ENCODE peak calls at places on chromosomes 12 and 14, in seven cellular contexts. One of them, this sample, is unnamed.

GRCh38 chr12:104519190-104519857 is 62.6 kb downstream of the CHST11 start:
- DNase-seq in AG04449: no peak
- DNase-seq in right cardiac atrium: no peak
- DNase-seq in AG10803: peak
- DNase-seq in astrocyte of the spinal cord: no peak
- DNase-seq in foreskin fibroblast: no peak
- DNase-seq in cardiac fibroblast: no peak
- DNase-seq in this sample: no peak

GRCh38 chr12:54424232-54424631 is 5.2 kb upstream of the ITGA5 start:
- DNase-seq in AG04449: no peak
- DNase-seq in right cardiac atrium: peak
- DNase-seq in AG10803: no peak
- DNase-seq in astrocyte of the spinal cord: no peak
- DNase-seq in foreskin fibroblast: peak
- DNase-seq in cardiac fibroblast: no peak
- DNase-seq in this sample: no peak

GRCh38 chr14:39988939-39989338 is 556.7 kb upstream of the FBXO33 start:
- DNase-seq in AG04449: no peak
- DNase-seq in right cardiac atrium: no peak
- DNase-seq in AG10803: no peak
- DNase-seq in astrocyte of the spinal cord: peak
- DNase-seq in foreskin fibroblast: peak
- DNase-seq in cardiac fibroblast: peak
- DNase-seq in this sample: no peak

GRCh38 chr12:132386926-132387497 is 57.6 kb upstream of the GALNT9 start:
- DNase-seq in AG04449: no peak
- DNase-seq in right cardiac atrium: peak
- DNase-seq in AG10803: no peak
- DNase-seq in astrocyte of the spinal cord: no peak
- DNase-seq in foreskin fibroblast: no peak
- DNase-seq in cardiac fibroblast: no peak
- DNase-seq in this sample: no peak

GRCh38 chr12:55965240-55965639 is 602 bp downstream of the PMEL start:
- DNase-seq in AG04449: no peak
- DNase-seq in right cardiac atrium: no peak
- DNase-seq in AG10803: no peak
- DNase-seq in astrocyte of the spinal cord: no peak
- DNase-seq in foreskin fibroblast: no peak
- DNase-seq in cardiac fibroblast: no peak
- DNase-seq in this sample: no peak

GRCh38 chr14:56474419-56475022 is 105.1 kb upstream of the TMEM260 start:
- DNase-seq in AG04449: no peak
- DNase-seq in right cardiac atrium: no peak
- DNase-seq in AG10803: peak
- DNase-seq in astrocyte of the spinal cord: peak
- DNase-seq in foreskin fibroblast: peak
- DNase-seq in cardiac fibroblast: peak
- DNase-seq in this sample: no peak

GRCh38 chr12:78035913-78036658 is 205.4 kb downstream of the NAV3 start:
- DNase-seq in AG04449: no peak
- DNase-seq in right cardiac atrium: peak
- DNase-seq in AG10803: peak
- DNase-seq in astrocyte of the spinal cord: peak
- DNase-seq in foreskin fibroblast: peak
- DNase-seq in cardiac fibroblast: peak
- DNase-seq in this sample: peak

GRCh38 chr12:27493260-27493935 is 30.6 kb upstream of the PPFIBP1 start:
- DNase-seq in AG04449: no peak
- DNase-seq in right cardiac atrium: no peak
- DNase-seq in AG10803: no peak
- DNase-seq in astrocyte of the spinal cord: no peak
- DNase-seq in foreskin fibroblast: peak
- DNase-seq in cardiac fibroblast: no peak
- DNase-seq in this sample: no peak

GRCh38 chr12:13609874-13610273 is 371.5 kb downstream of the GRIN2B start:
- DNase-seq in AG04449: no peak
- DNase-seq in right cardiac atrium: no peak
- DNase-seq in AG10803: no peak
- DNase-seq in astrocyte of the spinal cord: no peak
- DNase-seq in foreskin fibroblast: no peak
- DNase-seq in cardiac fibroblast: no peak
- DNase-seq in this sample: no peak

DNA sequence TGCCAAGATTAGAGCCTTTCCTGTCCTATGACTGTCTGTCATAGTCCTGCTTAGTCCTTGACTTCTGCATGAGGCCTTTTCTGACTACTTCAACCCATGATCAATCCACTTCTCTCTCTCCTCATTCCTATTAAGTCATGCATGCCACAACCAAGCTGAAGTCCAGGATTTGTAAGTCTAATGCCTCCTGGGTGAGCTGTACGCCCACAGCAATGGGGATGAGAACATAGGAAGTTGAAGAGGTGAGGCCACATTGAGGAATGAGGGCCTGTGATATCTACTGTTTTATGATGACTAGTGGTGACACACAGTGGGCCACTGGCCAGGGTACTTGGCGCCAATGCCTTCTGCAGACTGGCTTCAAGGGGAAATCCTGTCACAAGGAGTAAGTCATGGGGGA is 994.1 kb upstream of the TMEM132C start:
- DNase-seq in AG04449: peak
- DNase-seq in right cardiac atrium: no peak
- DNase-seq in AG10803: peak
- DNase-seq in astrocyte of the spinal cord: peak
- DNase-seq in foreskin fibroblast: peak
- DNase-seq in cardiac fibroblast: peak
- DNase-seq in this sample: no peak
- H3K4me3 ChIP-seq in AG04449: no peak
- H3K4me3 ChIP-seq in right cardiac atrium: no peak
- H3K4me3 ChIP-seq in AG10803: no peak
- H3K4me3 ChIP-seq in astrocyte of the spinal cord: no peak
- H3K4me3 ChIP-seq in foreskin fibroblast: no peak
- H3K4me3 ChIP-seq in cardiac fibroblast: no peak
- H3K4me3 ChIP-seq in this sample: no peak

GRCh38 chr14:88323520-88324199 is 591 bp upstream of the KCNK10 start:
- DNase-seq in AG04449: no peak
- DNase-seq in right cardiac atrium: no peak
- DNase-seq in AG10803: peak
- DNase-seq in astrocyte of the spinal cord: no peak
- DNase-seq in foreskin fibroblast: peak
- DNase-seq in cardiac fibroblast: peak
- DNase-seq in this sample: peak

GRCh38 chr14:88325883-88326282 is 2.8 kb upstream of the KCNK10 start:
- DNase-seq in AG04449: no peak
- DNase-seq in right cardiac atrium: no peak
- DNase-seq in AG10803: no peak
- DNase-seq in astrocyte of the spinal cord: no peak
- DNase-seq in foreskin fibroblast: no peak
- DNase-seq in cardiac fibroblast: no peak
- DNase-seq in this sample: no peak

GRCh38 chr14:88323086-88323519 is at the start of gene KCNK10:
- DNase-seq in AG04449: no peak
- DNase-seq in right cardiac atrium: no peak
- DNase-seq in AG10803: no peak
- DNase-seq in astrocyte of the spinal cord: peak
- DNase-seq in foreskin fibroblast: peak
- DNase-seq in cardiac fibroblast: peak
- DNase-seq in this sample: no peak

GRCh38 chr14:88327497-88327896 is 4.4 kb upstream of the KCNK10 start:
- DNase-seq in AG04449: no peak
- DNase-seq in right cardiac atrium: no peak
- DNase-seq in AG10803: no peak
- DNase-seq in astrocyte of the spinal cord: no peak
- DNase-seq in foreskin fibroblast: no peak
- DNase-seq in cardiac fibroblast: no peak
- DNase-seq in this sample: no peak

DNA sequence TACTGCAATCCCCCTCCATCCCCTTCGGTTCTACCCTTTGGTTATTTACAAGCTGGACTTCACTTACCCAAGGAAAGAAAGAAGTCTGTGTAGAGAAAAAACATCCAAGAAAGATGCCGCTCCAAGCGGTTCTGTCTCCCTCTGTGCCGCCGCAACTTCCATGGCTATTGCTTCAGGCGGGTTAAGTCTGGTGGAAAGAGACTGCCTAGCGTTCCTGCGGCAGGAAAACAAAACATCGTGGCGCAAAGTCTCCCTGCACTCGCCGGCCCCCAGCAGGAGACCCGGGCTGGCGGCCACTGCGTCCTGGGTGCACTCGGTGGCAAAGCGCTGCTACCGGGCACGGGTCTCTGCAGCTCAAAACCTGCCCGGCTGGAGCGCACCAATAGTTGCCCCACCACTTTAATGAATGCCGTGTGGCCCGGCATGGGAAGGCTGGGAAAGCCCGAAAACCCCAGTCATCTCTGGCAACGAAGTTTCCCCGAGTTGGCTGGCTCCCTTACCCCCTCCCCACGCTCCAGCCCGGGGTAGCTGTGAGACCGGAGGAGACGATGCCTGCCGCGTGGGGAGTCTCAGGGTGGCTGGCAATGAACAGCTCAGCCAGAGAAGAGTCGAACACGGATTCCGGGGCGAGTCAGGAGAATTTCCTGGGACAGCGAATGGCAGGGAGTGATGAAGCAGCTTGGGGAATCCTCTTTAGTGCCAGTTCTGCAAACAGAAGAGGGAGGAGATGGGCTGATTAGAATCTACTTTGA is 3.5 kb upstream of the KCNK10 start:
- DNase-seq in AG04449: no peak
- DNase-seq in right cardiac atrium: no peak
- DNase-seq in AG10803: no peak
- DNase-seq in astrocyte of the spinal cord: no peak
- DNase-seq in foreskin fibroblast: peak
- DNase-seq in cardiac fibroblast: no peak
- DNase-seq in this sample: no peak
- H3K4me3 ChIP-seq in AG04449: no peak
- H3K4me3 ChIP-seq in right cardiac atrium: no peak
- H3K4me3 ChIP-seq in AG10803: no peak
- H3K4me3 ChIP-seq in astrocyte of the spinal cord: no peak
- H3K4me3 ChIP-seq in foreskin fibroblast: no peak
- H3K4me3 ChIP-seq in cardiac fibroblast: no peak
- H3K4me3 ChIP-seq in this sample: no peak

GRCh38 chr14:100423421-100424010 is 100.4 kb downstream of the SLC25A47 start:
- DNase-seq in AG04449: no peak
- DNase-seq in right cardiac atrium: no peak
- DNase-seq in AG10803: no peak
- DNase-seq in astrocyte of the spinal cord: no peak
- DNase-seq in foreskin fibroblast: no peak
- DNase-seq in cardiac fibroblast: no peak
- DNase-seq in this sample: no peak

GRCh38 chr14:100426331-100426730 is 103.2 kb downstream of the SLC25A47 start:
- DNase-seq in AG04449: no peak
- DNase-seq in right cardiac atrium: no peak
- DNase-seq in AG10803: no peak
- DNase-seq in astrocyte of the spinal cord: no peak
- DNase-seq in foreskin fibroblast: no peak
- DNase-seq in cardiac fibroblast: no peak
- DNase-seq in this sample: no peak

GRCh38 chr14:100422556-100423420 is 99.6 kb downstream of the SLC25A47 start:
- DNase-seq in AG04449: no peak
- DNase-seq in right cardiac atrium: no peak
- DNase-seq in AG10803: peak
- DNase-seq in astrocyte of the spinal cord: peak
- DNase-seq in foreskin fibroblast: peak
- DNase-seq in cardiac fibroblast: no peak
- DNase-seq in this sample: no peak

GRCh38 chr14:100425454-100425814 is 102.3 kb downstream of the SLC25A47 start:
- DNase-seq in AG04449: no peak
- DNase-seq in right cardiac atrium: no peak
- DNase-seq in AG10803: no peak
- DNase-seq in astrocyte of the spinal cord: no peak
- DNase-seq in foreskin fibroblast: no peak
- DNase-seq in cardiac fibroblast: no peak
- DNase-seq in this sample: no peak

GRCh38 chr14:100424504-100425453 is 101.6 kb downstream of the SLC25A47 start:
- DNase-seq in AG04449: no peak
- DNase-seq in right cardiac atrium: no peak
- DNase-seq in AG10803: no peak
- DNase-seq in astrocyte of the spinal cord: no peak
- DNase-seq in foreskin fibroblast: no peak
- DNase-seq in cardiac fibroblast: no peak
- DNase-seq in this sample: no peak
- H3K4me3 ChIP-seq in AG04449: no peak
- H3K4me3 ChIP-seq in right cardiac atrium: no peak
- H3K4me3 ChIP-seq in AG10803: no peak
- H3K4me3 ChIP-seq in astrocyte of the spinal cord: no peak
- H3K4me3 ChIP-seq in foreskin fibroblast: no peak
- H3K4me3 ChIP-seq in cardiac fibroblast: no peak
- H3K4me3 ChIP-seq in this sample: no peak

GRCh38 chr14:22097072-22097471 is 423.5 kb upstream of the OR4E1 start:
- DNase-seq in AG04449: no peak
- DNase-seq in right cardiac atrium: no peak
- DNase-seq in AG10803: no peak
- DNase-seq in astrocyte of the spinal cord: no peak
- DNase-seq in foreskin fibroblast: no peak
- DNase-seq in cardiac fibroblast: no peak
- DNase-seq in this sample: no peak

GRCh38 chr14:22098435-22098834 is 424.8 kb upstream of the OR4E1 start:
- DNase-seq in AG04449: no peak
- DNase-seq in right cardiac atrium: no peak
- DNase-seq in AG10803: no peak
- DNase-seq in astrocyte of the spinal cord: no peak
- DNase-seq in foreskin fibroblast: no peak
- DNase-seq in cardiac fibroblast: no peak
- DNase-seq in this sample: no peak

GRCh38 chr14:22095845-22096510 is 422.4 kb upstream of the OR4E1 start:
- DNase-seq in AG04449: no peak
- DNase-seq in right cardiac atrium: no peak
- DNase-seq in AG10803: no peak
- DNase-seq in astrocyte of the spinal cord: no peak
- DNase-seq in foreskin fibroblast: no peak
- DNase-seq in cardiac fibroblast: no peak
- DNase-seq in this sample: no peak

GRCh38 chr14:22097606-22098292 is 424.1 kb upstream of the OR4E1 start:
- DNase-seq in AG04449: no peak
- DNase-seq in right cardiac atrium: no peak
- DNase-seq in AG10803: no peak
- DNase-seq in astrocyte of the spinal cord: no peak
- DNase-seq in foreskin fibroblast: no peak
- DNase-seq in cardiac fibroblast: no peak
- DNase-seq in this sample: no peak

DNA sequence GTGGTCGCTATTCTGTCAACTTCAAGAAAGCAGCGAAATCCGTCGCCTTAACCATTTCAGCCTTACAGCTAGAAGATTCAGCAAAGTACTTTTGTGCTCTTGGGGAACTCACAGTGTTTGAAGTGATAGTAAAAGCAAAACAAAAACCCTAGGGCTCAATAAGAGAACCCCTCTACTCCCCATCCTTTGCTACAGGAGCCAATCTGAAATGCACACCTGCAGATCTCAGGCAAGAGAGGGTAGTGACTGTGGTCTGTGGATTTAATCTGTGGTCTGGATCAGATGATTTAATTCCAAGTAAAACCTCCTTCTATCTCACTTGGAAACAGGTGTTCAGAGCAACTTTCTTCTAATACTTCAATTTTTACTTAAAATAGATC is 422.9 kb upstream of the OR4E1 start:
- DNase-seq in AG04449: no peak
- DNase-seq in right cardiac atrium: no peak
- DNase-seq in AG10803: no peak
- DNase-seq in astrocyte of the spinal cord: no peak
- DNase-seq in foreskin fibroblast: no peak
- DNase-seq in cardiac fibroblast: no peak
- DNase-seq in this sample: no peak
- H3K4me3 ChIP-seq in AG04449: no peak
- H3K4me3 ChIP-seq in right cardiac atrium: no peak
- H3K4me3 ChIP-seq in AG10803: no peak
- H3K4me3 ChIP-seq in astrocyte of the spinal cord: no peak
- H3K4me3 ChIP-seq in foreskin fibroblast: no peak
- H3K4me3 ChIP-seq in cardiac fibroblast: no peak
- H3K4me3 ChIP-seq in this sample: no peak